ENCODE peak calls at places on chromosomes 6 and 20, in nine cellular contexts. A is transverse colon, Q is HCT116, U is sigmoid colon, G is stomach, L is HL-60, Y is GM23338, V is SK-N-SH, R is suprapubic skin. N is an unnamed sample.

GRCh38 chr6:153090241-153090930 is 40.7 kb downstream of the RGS17 start:
- DNase-seq in A (no peak), Q (peak; percentile 13), U (no peak), G (no peak), L (no peak), Y (no peak), V (no peak), R (no peak), N (no peak)

GRCh38 chr20:54212871-54213270 is 5.0 kb downstream of the PFDN4 start:
- DNase-seq in A (no peak), Q (no peak), U (no peak), G (no peak), L (no peak), Y (no peak), V (no peak), R (no peak), N (no peak)

GRCh38 chr20:44038681-44039123 is 124.0 kb downstream of the TOX2 start:
- DNase-seq in A (no peak), Q (no peak), U (peak; percentile 48), G (peak; percentile 21), L (no peak), Y (no peak), V (peak; percentile 72), R (peak; percentile 54), N (no peak)

GRCh38 chr20:6819599-6819998 is 52.1 kb downstream of the BMP2 start:
- DNase-seq in A (peak; percentile 19), Q (no peak), U (no peak), G (no peak), L (no peak), Y (no peak), V (no peak), R (no peak), N (no peak)

GRCh38 chr20:57429579-57430202 is 38.5 kb downstream of the RBM38 start:
- DNase-seq in A (no peak), Q (peak; percentile 23), U (no peak), G (no peak), L (no peak), Y (no peak), V (no peak), R (no peak), N (no peak)

GRCh38 chr6:6661684-6662083 is 73.2 kb downstream of the LY86 start:
- DNase-seq in A (peak; percentile 62), Q (no peak), U (peak; percentile 76), G (peak; percentile 48), L (peak; percentile 95), Y (no peak), V (peak; percentile 36), R (no peak), N (peak; percentile 64)

GRCh38 chr6:144278659-144279314 is 6.3 kb upstream of the UTRN start:
- DNase-seq in A (no peak), Q (no peak), U (no peak), G (no peak), L (no peak), Y (peak; percentile 43), V (no peak), R (no peak), N (no peak)

GRCh38 chr20:47126709-47127108 is 229.8 kb downstream of the ZMYND8 start:
- DNase-seq in A (no peak), Q (no peak), U (no peak), G (no peak), L (no peak), Y (no peak), V (no peak), R (no peak), N (no peak)

GRCh38 chr20:38873050-38873581 is 53.1 kb upstream of the FAM83D start:
- DNase-seq in A (peak; percentile 65), Q (no peak), U (no peak), G (no peak), L (no peak), Y (no peak), V (no peak), R (no peak), N (no peak)

GRCh38 chr20:25273046-25273445 is 25.2 kb downstream of the PYGB start:
- DNase-seq in A (peak; percentile 3), Q (no peak), U (peak; percentile 64), G (peak; percentile 8), L (no peak), Y (no peak), V (no peak), R (peak; percentile 58), N (no peak)

GRCh38 chr6:13248053-13248452 is 80.3 kb downstream of the TBC1D7 start:
- DNase-seq in A (no peak), Q (no peak), U (no peak), G (no peak), L (no peak), Y (peak; percentile 47), V (no peak), R (no peak), N (no peak)

GRCh38 chr20:22931653-22932052 is 103.5 kb upstream of the SSTR4 start:
- DNase-seq in A (peak; percentile 13), Q (no peak), U (no peak), G (peak; percentile 70), L (no peak), Y (no peak), V (no peak), R (no peak), N (no peak)

GRCh38 chr6:98931710-98932109 is 16.0 kb downstream of the FBXL4 start:
- DNase-seq in A (no peak), Q (no peak), U (no peak), G (no peak), L (no peak), Y (no peak), V (no peak), R (no peak), N (no peak)

GRCh38 chr6:2819891-2820814 is 21.5 kb downstream of the SERPINB1 start:
- DNase-seq in A (no peak), Q (no peak), U (no peak), G (no peak), L (no peak), Y (no peak), V (no peak), R (no peak), N (no peak)

GRCh38 chr6:169800668-169801395 is 49.4 kb downstream of the ERMARD start:
- DNase-seq in A (peak; percentile 30), Q (peak; percentile 13), U (no peak), G (peak; percentile 47), L (peak; percentile 12), Y (no peak), V (no peak), R (peak; percentile 70), N (peak; percentile 81)

GRCh38 chr20:37729452-37729851 is 35.6 kb downstream of the CTNNBL1 start:
- DNase-seq in A (no peak), Q (no peak), U (no peak), G (no peak), L (no peak), Y (no peak), V (no peak), R (no peak), N (no peak)

GRCh38 chr20:41594514-41595322 is 23.5 kb downstream of the CHD6 start:
- DNase-seq in A (no peak), Q (no peak), U (no peak), G (no peak), L (no peak), Y (no peak), V (no peak), R (no peak), N (no peak)
- TF ChIP-seq POLR2AphosphoS5 in A (no peak), Q (no peak), U (no peak), G (no peak), L (no peak), Y (no peak), V (no peak), R (no peak), N (no peak)

GRCh38 chr6:138107078-138107751 is at the start of gene PERP:
- DNase-seq in A (peak; percentile 90), Q (peak; percentile 57), U (peak; percentile 82), G (peak; percentile 86), L (no peak), Y (peak; percentile 66), V (peak; percentile 42), R (peak; percentile 83), N (no peak)
- TF ChIP-seq CTCF in A (peak; percentile 20), Q (no peak), U (no peak), G (no peak), L (no peak), Y (peak; percentile 1), V (no peak), R (no peak), N (peak; percentile 4)

GRCh38 chr6:7910298-7910653 is 312 bp downstream of the TXNDC5 start:
- DNase-seq in A (no peak), Q (no peak), U (no peak), G (no peak), L (peak; percentile 50), Y (peak; percentile 16), V (no peak), R (no peak), N (no peak)

GRCh38 chr6:7911345-7911725 is 747 bp upstream of the TXNDC5 start:
- DNase-seq in A (peak; percentile 47), Q (no peak), U (no peak), G (no peak), L (no peak), Y (peak; percentile 25), V (no peak), R (no peak), N (no peak)

GRCh38 chr6:7912024-7912423 is 1.4 kb upstream of the TXNDC5 start:
- DNase-seq in A (no peak), Q (no peak), U (peak; percentile 76), G (no peak), L (no peak), Y (no peak), V (no peak), R (no peak), N (no peak)

GRCh38 chr6:7910654-7911344 is at the start of gene TXNDC5:
- DNase-seq in A (peak; percentile 86), Q (no peak), U (peak; percentile 83), G (peak; percentile 84), L (peak; percentile 49), Y (peak; percentile 82), V (peak; percentile 97), R (no peak), N (no peak)

DNA sequence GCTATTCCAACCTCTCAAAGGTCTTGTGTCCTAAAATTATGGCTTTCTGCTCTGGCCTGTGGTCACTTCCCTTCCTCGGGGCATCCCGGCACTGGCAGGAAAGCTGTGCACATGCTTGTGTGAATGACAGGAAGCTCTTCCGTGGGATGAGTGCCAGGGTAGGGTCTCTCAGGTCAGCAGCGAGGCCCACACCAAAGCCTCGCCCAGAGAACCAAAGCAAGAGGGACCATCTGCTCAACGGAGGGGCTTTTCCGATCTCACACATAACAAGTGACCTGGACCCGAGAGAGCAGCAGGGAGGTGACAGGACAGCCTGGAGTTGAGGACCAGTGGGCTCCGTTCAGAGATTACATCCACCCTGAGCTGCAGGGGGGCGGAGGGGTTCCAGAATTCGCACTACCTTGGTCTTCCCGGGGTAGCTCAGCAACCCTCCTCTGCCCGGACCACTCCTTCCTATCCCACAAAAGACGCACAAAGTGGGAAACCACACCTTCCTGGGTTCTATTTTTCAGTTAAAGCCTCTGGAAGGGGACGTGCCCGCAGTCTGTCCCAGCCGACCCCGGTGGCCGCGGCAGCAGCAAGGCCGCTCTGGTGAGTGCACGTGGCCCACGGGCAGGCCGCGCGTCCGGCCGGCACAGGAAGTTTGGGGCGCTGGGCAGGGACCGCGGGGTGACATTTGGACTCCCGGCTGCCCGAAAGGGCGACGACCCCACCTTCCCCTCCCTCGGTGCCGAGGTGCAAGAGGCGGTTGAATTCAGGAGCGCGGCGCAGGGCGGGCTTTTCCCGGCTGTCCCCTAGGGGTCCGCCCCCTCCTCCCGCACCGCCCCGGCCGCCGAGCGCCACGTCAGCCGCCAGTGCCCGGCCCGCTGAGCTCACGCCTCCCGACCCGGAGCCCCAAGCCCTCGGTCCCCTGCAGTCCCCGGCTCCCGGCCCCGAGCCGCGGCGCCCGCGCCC is 988 bp downstream of the TXNDC5 start:
- DNase-seq in A (peak; percentile 65), Q (no peak), U (no peak), G (peak; percentile 57), L (no peak), Y (peak; percentile 77), V (peak; percentile 91), R (no peak), N (no peak)
- TF ChIP-seq POLR2AphosphoS5 in A (no peak), Q (peak; percentile 45), U (no peak), G (no peak), L (peak; percentile 29), Y (peak; percentile 38), V (no peak), R (no peak), N (no peak)

GRCh38 chr6:165616116-165616515 is 46.9 kb downstream of the PDE10A start:
- DNase-seq in A (no peak), Q (no peak), U (no peak), G (no peak), L (no peak), Y (no peak), V (no peak), R (no peak), N (no peak)
- TF ChIP-seq CTCF in A (no peak), Q (no peak), U (no peak), G (no peak), L (no peak), Y (no peak), V (no peak), R (no peak), N (no peak)